ENCODE peak calls at places on chromosomes 1 and 21, in five cellular contexts. O, Z, B, C and T are unnamed samples.

GRCh38 chr1:243364330-243364729 is 108.5 kb downstream of the SDCCAG8 start:
- DNase-seq in O (no peak), Z (no peak), C (no peak), B (no peak), T (no peak)

GRCh38 chr21:41819236-41819855 is 52.5 kb upstream of the RIPK4 start:
- DNase-seq in C (no peak), B (no peak), Z (no peak), O (no peak), T (no peak)

GRCh38 chr1:155305881-155306391 is 2.7 kb upstream of the FDPS start:
- DNase-seq in O (no peak), C (no peak), Z (peak; percentile 37), B (no peak), T (no peak)

GRCh38 chr1:79716481-79716880 is 710.0 kb upstream of the ADGRL4 start:
- DNase-seq in B (no peak), Z (no peak), O (no peak), C (no peak), T (no peak)

GRCh38 chr1:41436281-41437010 is 48.0 kb downstream of the EDN2 start:
- DNase-seq in C (no peak), B (no peak), O (no peak), Z (peak; percentile 86), T (peak; percentile 57)

GRCh38 chr1:52552236-52552504 is 722 bp downstream of the TUT4 start:
- DNase-seq in Z (peak; percentile 58), B (no peak), O (peak; percentile 38), C (peak; percentile 51), T (peak; percentile 48)

GRCh38 chr1:96538001-96538649 is 183.5 kb upstream of the PTBP2 start:
- DNase-seq in C (no peak), B (no peak), O (peak; percentile 40), Z (peak; percentile 16), T (no peak)

GRCh38 chr1:25042876-25043580 is 113.0 kb upstream of the RUNX3 start:
- DNase-seq in O (no peak), Z (no peak), C (no peak), B (no peak), T (no peak)

GRCh38 chr1:34398205-34398915 is 221.7 kb downstream of the C1orf94 start:
- DNase-seq in Z (no peak), O (no peak), C (no peak), B (no peak), T (no peak)

GRCh38 chr1:224510880-224511645 is 76.5 kb upstream of the WDR26 start:
- DNase-seq in C (no peak), B (no peak), O (no peak), Z (no peak), T (no peak)

GRCh38 chr1:117067528-117068370 is 7.6 kb downstream of the TTF2 start:
- DNase-seq in O (peak; percentile 73), B (no peak), C (peak; percentile 28), Z (peak; percentile 12), T (peak; percentile 34)

GRCh38 chr1:182616130-182617074 is 12.2 kb upstream of the RGS16 start:
- DNase-seq in O (peak; percentile 89), Z (peak; percentile 64), B (no peak), C (peak; percentile 73), T (peak; percentile 64)

GRCh38 chr1:100584761-100585745 is 47.1 kb downstream of the GPR88 start:
- DNase-seq in O (no peak), B (no peak), C (no peak), Z (no peak), T (no peak)

GRCh38 chr21:16418211-16418610 is 688.4 kb downstream of the USP25 start:
- DNase-seq in C (no peak), Z (no peak), B (no peak), O (no peak), T (no peak)

GRCh38 chr1:109969430-109969829 is 15.1 kb upstream of the AHCYL1 start:
- DNase-seq in O (peak; percentile 81), C (no peak), Z (no peak), B (no peak), T (no peak)

GRCh38 chr1:66490817-66491216 is 43.1 kb upstream of the SGIP1 start:
- DNase-seq in C (no peak), O (no peak), B (no peak), Z (no peak), T (no peak)

GRCh38 chr1:230469271-230469670 is 43.1 kb upstream of the PGBD5 start:
- DNase-seq in O (no peak), Z (no peak), C (no peak), B (no peak), T (no peak)

GRCh38 chr1:54220004-54220811 is 20.2 kb downstream of the MRPL37 start:
- DNase-seq in O (peak; percentile 44), C (no peak), Z (no peak), B (no peak), T (no peak)

GRCh38 chr1:226706664-226707063 is 32.4 kb downstream of the ITPKB start:
- DNase-seq in C (no peak), O (no peak), B (no peak), Z (no peak), T (no peak)